ENCODE peak calls at places on chromosomes 12 and 14, in four cellular contexts. M is stimulated activated CD4-positive, alpha-beta T cell treated with anti-CD3 and anti-CD28 coated beads, Interleukin-1b, Interleukin-23, amount 100 ng/mL, for 1 hour; F is AG04450; Q is NCI-H1417. V is an unnamed sample.

GRCh38 chr14:67429651-67430205 is 17.8 kb upstream of the PLEK2 start:
- DNase-seq in M (no peak), Q (no peak), F (no peak), V (no peak)

GRCh38 chr14:77529963-77530362 is 31.3 kb upstream of the ISM2 start:
- DNase-seq in M (no peak), Q (no peak), F (no peak), V (no peak)

GRCh38 chr14:101961746-101962502 is 2.4 kb upstream of the DYNC1H1 start:
- DNase-seq in F (no peak), M (no peak), Q (no peak), V (no peak)

GRCh38 chr14:102264775-102265174 is 40.2 kb downstream of the MOK start:
- DNase-seq in F (no peak), Q (no peak), M (no peak), V (no peak)

GRCh38 chr14:91380610-91381371 is 36.8 kb downstream of the CCDC88C start:
- DNase-seq in Q (peak; percentile 30), M (no peak), F (no peak), V (no peak)

GRCh38 chr14:65361920-65362319 is 50.6 kb upstream of the FUT8 start:
- DNase-seq in Q (no peak), M (no peak), F (peak; percentile 73), V (peak; percentile 1)

GRCh38 chr14:95485222-95485819 is 31.1 kb downstream of the SYNE3 start:
- DNase-seq in Q (no peak), F (no peak), M (no peak), V (no peak)

GRCh38 chr14:99079061-99079727 is 192.8 kb downstream of the BCL11B start:
- DNase-seq in Q (no peak), F (no peak), M (no peak), V (no peak)

GRCh38 chr12:105109465-105110212 is 2.1 kb downstream of the WASHC4 start:
- DNase-seq in M (no peak), F (no peak), Q (no peak), V (no peak)

GRCh38 chr12:39440101-39440500 is 2.8 kb downstream of the KIF21A start:
- DNase-seq in F (no peak), Q (no peak), M (no peak), V (peak; percentile 8)

GRCh38 chr14:22598896-22599244 is 770 bp downstream of the ABHD4 start:
- DNase-seq in M (no peak), Q (peak; percentile 75), F (no peak), V (no peak)

GRCh38 chr12:111686574-111687105 is 787 bp downstream of the ACAD10 start:
- DNase-seq in F (no peak), M (no peak), Q (no peak), V (no peak)

GRCh38 chr14:81710232-81710845 is 176.7 kb upstream of the SEL1L start:
- DNase-seq in M (no peak), F (no peak), Q (peak; percentile 83), V (peak; percentile 36)

GRCh38 chr12:38555620-38556596 is 239.3 kb downstream of the ALG10B start:
- DNase-seq in F (no peak), M (no peak), Q (peak; percentile 26), V (no peak)

GRCh38 chr12:13368971-13369370 is 172.4 kb downstream of the EMP1 start:
- DNase-seq in M (no peak), Q (peak; percentile 58), F (no peak), V (no peak)

GRCh38 chr12:62930546-62931425 is 4.2 kb downstream of the PPM1H start:
- DNase-seq in M (no peak), Q (no peak), F (no peak), V (peak; percentile 68)

GRCh38 chr12:49553512-49554088 is 14.3 kb downstream of the MCRS1 start:
- DNase-seq in M (no peak), F (no peak), Q (peak; percentile 91), V (peak; percentile 62)

GRCh38 chr14:22973217-22974032 is 8.9 kb downstream of the AJUBA start:
- DNase-seq in F (no peak), Q (peak; percentile 70), M (no peak), V (peak; percentile 68)

GRCh38 chr12:129973236-129973961 is 69.6 kb upstream of the TMEM132D start:
- DNase-seq in F (no peak), Q (no peak), M (no peak), V (no peak)

GRCh38 chr14:54312166-54312801 is 84.5 kb upstream of the CDKN3 start:
- DNase-seq in M (no peak), F (peak; percentile 39), Q (no peak), V (no peak)

GRCh38 chr12:109760031-109760929 is 46.7 kb downstream of the FAM222A start:
- DNase-seq in F (no peak), M (no peak), Q (no peak), V (no peak)

GRCh38 chr14:75452900-75453816 is 25.3 kb downstream of the JDP2 start:
- DNase-seq in F (peak; percentile 82), Q (no peak), M (no peak), V (no peak)

GRCh38 chr14:45258805-45259204 is 5.8 kb upstream of the MIS18BP1 start:
- DNase-seq in F (no peak), Q (no peak), M (no peak), V (no peak)

GRCh38 chr12:27161458-27162228 is 79.3 kb upstream of the C12orf71 start:
- DNase-seq in F (no peak), Q (no peak), M (no peak), V (no peak)

GRCh38 chr12:3030821-3031415 is 46.3 kb upstream of the TSPAN9 start:
- DNase-seq in F (no peak), Q (no peak), M (no peak), V (no peak)

GRCh38 chr14:25680934-25681333 is 631.0 kb upstream of the STXBP6 start:
- DNase-seq in Q (no peak), M (no peak), F (no peak), V (no peak)

GRCh38 chr12:131076791-131077747 is 123.4 kb downstream of the ADGRD1 start:
- DNase-seq in F (no peak), Q (no peak), M (no peak), V (no peak)

GRCh38 chr12:112602150-112602549 is 183.4 kb downstream of the PTPN11 start:
- DNase-seq in M (no peak), F (no peak), Q (no peak), V (no peak)

GRCh38 chr14:90272523-90272922 is 16.2 kb downstream of the PSMC1 start:
- DNase-seq in F (no peak), Q (no peak), M (no peak), V (no peak)

GRCh38 chr14:22391908-22392307 is 197.1 kb downstream of the DAD1 start:
- DNase-seq in F (peak; percentile 37), M (no peak), Q (peak; percentile 61), V (peak; percentile 83)

GRCh38 chr12:123531091-123531490 is 2.4 kb downstream of the RILPL1 start:
- DNase-seq in F (no peak), Q (no peak), M (no peak), V (no peak)

GRCh38 chr14:50060871-50061663 is 55.3 kb downstream of the VCPKMT start:
- DNase-seq in M (no peak), Q (peak; percentile 28), F (peak; percentile 76), V (peak; percentile 37)

GRCh38 chr12:7093892-7094291 is 1.6 kb upstream of the C1R start:
- DNase-seq in F (no peak), M (no peak), Q (no peak), V (no peak)

GRCh38 chr12:1220127-1221092 is 229.4 kb downstream of the ERC1 start:
- DNase-seq in M (no peak), F (no peak), Q (peak; percentile 82), V (peak; percentile 77)

GRCh38 chr12:2851931-2852330 is 4.9 kb downstream of the TEX52 start:
- DNase-seq in Q (no peak), F (no peak), M (no peak), V (no peak)

GRCh38 chr12:114769634-114770033 is 85.7 kb upstream of the TBX3 start:
- DNase-seq in Q (no peak), M (no peak), F (no peak), V (no peak)